ENCODE peak calls at places on chromosomes 1 and 21, in five cellular contexts. V, J, Q, H and X are unnamed samples.

GRCh38 chr21:16002872-16003466 is 273.2 kb downstream of the USP25 start:
- DNase-seq in Q (peak), H (peak), V (peak), J (peak), X (no peak)

GRCh38 chr1:246136477-246136876 is 370.6 kb downstream of the SMYD3 start:
- DNase-seq in J (no peak), H (no peak), Q (no peak), V (no peak), X (no peak)

GRCh38 chr1:201406831-201407406 is 7.8 kb upstream of the LAD1 start:
- DNase-seq in H (no peak), Q (no peak), V (no peak), J (no peak), X (peak)

GRCh38 chr1:52518962-52519361 is 33.9 kb downstream of the TUT4 start:
- DNase-seq in H (no peak), J (no peak), Q (no peak), V (no peak), X (no peak)

GRCh38 chr1:42264791-42265190 is 70.2 kb downstream of the FOXJ3 start:
- DNase-seq in Q (no peak), V (no peak), H (no peak), J (no peak), X (no peak)

GRCh38 chr1:16981269-16981849 is 939 bp upstream of the MFAP2 start:
- DNase-seq in H (peak), Q (peak), V (peak), J (peak), X (no peak)

GRCh38 chr1:223234164-223234501 is 91.1 kb upstream of the TLR5 start:
- DNase-seq in Q (no peak), H (no peak), J (no peak), V (no peak), X (no peak)

GRCh38 chr1:9115656-9116205 is 13.2 kb downstream of the GPR157 start:
- DNase-seq in H (no peak), V (no peak), J (peak), Q (peak), X (peak)

GRCh38 chr1:150537732-150538684 is 11.2 kb upstream of the ADAMTSL4 start:
- DNase-seq in H (peak), Q (peak), J (peak), V (no peak), X (peak)

GRCh38 chr1:41044197-41044596 is 22.7 kb upstream of the SLFNL1 start:
- DNase-seq in H (no peak), V (no peak), J (no peak), Q (no peak), X (no peak)
- H2AFZ ChIP-seq in H (no peak), V (no peak), J (no peak), Q (no peak), X (no peak)

DNA sequence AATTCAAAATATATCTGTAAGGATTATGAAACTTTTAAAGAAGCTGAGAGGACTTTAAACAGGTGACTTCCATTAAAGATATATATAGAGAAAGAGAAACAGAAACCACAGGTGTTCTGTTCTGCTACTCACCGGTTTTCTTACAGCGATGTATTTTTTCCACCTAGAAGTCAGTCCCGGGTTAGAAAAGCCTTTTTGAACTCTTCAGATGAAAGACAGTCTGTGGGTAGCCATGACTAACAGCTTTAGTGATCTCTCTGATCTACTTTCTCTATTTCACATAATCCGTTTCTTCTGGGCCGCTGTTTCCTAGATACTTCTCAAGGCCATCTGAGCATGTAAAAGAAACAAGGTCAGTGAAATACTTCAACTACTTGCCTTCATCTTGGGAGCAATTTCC is 25.1 kb downstream of the WDR64 start:
- DNase-seq in V (no peak), Q (no peak), H (no peak), J (no peak), X (no peak)
- H2AFZ ChIP-seq in V (no peak), Q (no peak), H (no peak), J (no peak), X (no peak)

DNA sequence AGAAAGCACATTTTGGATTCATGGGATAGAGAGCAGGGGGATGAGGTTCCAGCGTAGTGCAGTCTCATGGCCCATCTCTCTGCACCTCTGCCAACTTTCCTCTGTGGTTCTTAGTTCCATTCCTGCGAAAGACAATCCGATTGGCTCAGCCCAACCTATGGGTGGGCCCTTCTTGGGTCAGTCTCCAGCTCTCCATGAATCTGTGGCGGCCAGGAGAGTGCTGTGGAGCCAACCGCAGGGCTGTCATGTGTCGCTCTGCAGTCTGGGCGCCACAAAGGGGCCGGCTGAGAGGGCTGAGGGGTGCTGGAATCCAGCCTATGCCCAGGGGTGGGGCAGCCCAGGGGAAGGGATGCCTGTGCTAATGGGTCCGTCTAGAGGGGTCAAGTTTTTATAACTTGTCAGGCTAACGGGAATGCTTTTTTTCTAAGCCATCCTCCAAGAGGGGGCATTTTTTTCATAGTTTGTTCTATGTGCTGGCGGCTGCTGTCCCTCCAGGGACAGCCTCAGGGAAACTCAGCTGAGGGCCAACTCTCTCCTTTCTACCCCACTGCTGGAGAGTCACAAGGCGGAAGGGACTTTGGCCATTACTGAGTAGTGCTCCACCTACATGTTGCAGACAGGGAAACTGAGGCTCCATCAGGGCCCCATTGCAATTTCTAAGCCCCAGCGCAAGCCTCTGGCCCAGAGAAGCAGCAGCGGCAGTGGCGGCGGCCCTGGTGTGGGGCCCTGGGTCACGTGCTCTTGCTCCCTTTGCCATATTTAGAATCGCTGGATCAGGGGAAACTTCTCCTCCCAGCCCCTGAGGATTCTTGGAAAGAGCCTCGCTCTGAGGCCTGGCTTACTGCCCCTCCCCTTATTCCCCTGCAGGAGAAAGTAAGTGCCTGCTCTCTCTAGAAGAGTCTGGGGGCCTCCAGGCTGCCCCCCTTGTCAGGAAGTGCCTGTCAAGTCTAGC is 23.4 kb downstream of the KCNQ4 start:
- DNase-seq in Q (no peak), H (no peak), J (no peak), V (no peak), X (no peak)
- H2AFZ ChIP-seq in Q (peak), H (no peak), J (no peak), V (no peak), X (no peak)

GRCh38 chr1:153608742-153609584 is 4.0 kb downstream of the S100A16 start:
- DNase-seq in J (peak), V (peak), H (peak), Q (peak), X (peak)
- H2AFZ ChIP-seq in J (no peak), V (no peak), H (no peak), Q (peak), X (no peak)